ENCODE peak calls at places on chromosomes 13 and 19, in six cellular contexts. B is brain pericyte, H is M059J, Q is brain microvascular endothelial cell, W is right lobe of liver, F is NCI-H226. J is an unnamed sample.

GRCh38 chr13:33375421-33375820 is 89.9 kb upstream of the STARD13 start:
- DNase-seq in B (no peak), H (no peak), Q (no peak), W (no peak), F (no peak), J (no peak)

GRCh38 chr19:17294051-17294891 is 9.0 kb downstream of the ABHD8 start:
- DNase-seq in B (no peak), H (no peak), Q (no peak), W (no peak), F (no peak), J (no peak)

GRCh38 chr13:20188649-20189553 is 3.8 kb downstream of the GJB2 start:
- DNase-seq in B (no peak), H (no peak), Q (no peak), W (no peak), F (no peak), J (no peak)

GRCh38 chr19:47280183-47280797 is 5.6 kb downstream of the INAFM1 start:
- DNase-seq in B (no peak), H (peak), Q (no peak), W (no peak), F (no peak), J (peak)

GRCh38 chr19:7673995-7674667 is 2.8 kb upstream of the MCEMP1 start:
- DNase-seq in B (no peak), H (peak), Q (peak), W (peak), F (peak), J (peak)

GRCh38 chr13:111460548-111461444 is 140.4 kb downstream of the TEX29 start:
- DNase-seq in B (no peak), H (peak), Q (peak), W (no peak), F (peak), J (peak)

GRCh38 chr19:39142655-39143054 is 17.1 kb downstream of the PAK4 start:
- DNase-seq in B (no peak), H (no peak), Q (no peak), W (no peak), F (no peak), J (no peak)

GRCh38 chr19:54469496-54469934 is 3.6 kb downstream of the CDC42EP5 start:
- DNase-seq in B (no peak), H (no peak), Q (no peak), W (no peak), F (no peak), J (no peak)

GRCh38 chr13:78960881-78961280 is 301.9 kb upstream of the OBI1 start:
- DNase-seq in B (no peak), H (no peak), Q (no peak), W (no peak), F (no peak), J (no peak)

GRCh38 chr13:90766503-90766902 is 581.0 kb upstream of the MIR17HG start:
- DNase-seq in B (no peak), H (no peak), Q (no peak), W (no peak), F (no peak), J (no peak)

GRCh38 chr19:31583148-31583547 is 233.9 kb upstream of the TSHZ3 start:
- DNase-seq in B (no peak), H (no peak), Q (no peak), W (no peak), F (no peak), J (no peak)

GRCh38 chr13:104843328-104843727 is 1692.1 kb downstream of the EFNB2 start:
- DNase-seq in B (no peak), H (no peak), Q (no peak), W (no peak), F (no peak), J (no peak)

GRCh38 chr19:13463296-13463695 is 43.0 kb downstream of the CACNA1A start:
- DNase-seq in B (no peak), H (peak), Q (no peak), W (no peak), F (peak), J (peak)

GRCh38 chr13:39672378-39673132 is 17.1 kb downstream of the COG6 start:
- DNase-seq in B (no peak), H (no peak), Q (no peak), W (no peak), F (no peak), J (no peak)

GRCh38 chr19:42176649-42176989 is 40.9 kb downstream of the DEDD2 start:
- DNase-seq in B (no peak), H (no peak), Q (no peak), W (no peak), F (no peak), J (no peak)

GRCh38 chr19:2896694-2897093 is 4.0 kb upstream of the ZNF57 start:
- DNase-seq in B (no peak), H (no peak), Q (no peak), W (no peak), F (no peak), J (no peak)

GRCh38 chr13:99086869-99087129 is 108.9 kb upstream of the DOCK9 start:
- DNase-seq in B (no peak), H (no peak), Q (no peak), W (no peak), F (peak), J (no peak)

GRCh38 chr13:44231786-44232516 is 141.7 kb upstream of the SERP2 start:
- DNase-seq in B (no peak), H (peak), Q (peak), W (peak), F (peak), J (peak)

GRCh38 chr19:38733241-38733492 is 11.1 kb downstream of the CAPN12 start:
- DNase-seq in B (no peak), H (no peak), Q (no peak), W (no peak), F (no peak), J (no peak)

GRCh38 chr19:5113101-5113557 is 144.2 kb downstream of the KDM4B start:
- DNase-seq in B (peak), H (peak), Q (peak), W (no peak), F (no peak), J (no peak)

GRCh38 chr19:19410553-19411550 is 5.4 kb downstream of the GATAD2A start:
- DNase-seq in B (no peak), H (no peak), Q (no peak), W (no peak), F (no peak), J (no peak)

GRCh38 chr13:114020750-114021463 is 47.0 kb upstream of the C13orf46 start:
- DNase-seq in B (no peak), H (no peak), Q (no peak), W (no peak), F (no peak), J (no peak)

GRCh38 chr13:51009597-51009996 is 100.0 kb downstream of the RNASEH2B start:
- DNase-seq in B (no peak), H (no peak), Q (no peak), W (no peak), F (no peak), J (no peak)

GRCh38 chr13:93496985-93497673 is 270.5 kb downstream of the GPC6 start:
- DNase-seq in B (no peak), H (no peak), Q (no peak), W (no peak), F (no peak), J (no peak)

GRCh38 chr13:113083402-113084061 is 22.1 kb upstream of the F7 start:
- DNase-seq in B (no peak), H (peak), Q (no peak), W (no peak), F (peak), J (peak)

GRCh38 chr13:45659536-45659935 is 42.6 kb upstream of the CBY2 start:
- DNase-seq in B (no peak), H (no peak), Q (no peak), W (no peak), F (no peak), J (no peak)

GRCh38 chr19:5074418-5074817 is 105.5 kb downstream of the KDM4B start:
- DNase-seq in B (no peak), H (no peak), Q (no peak), W (no peak), F (no peak), J (no peak)

GRCh38 chr13:102877285-102877684 is 31.5 kb downstream of the ERCC5 start:
- DNase-seq in B (no peak), H (no peak), Q (peak), W (no peak), F (peak), J (no peak)

GRCh38 chr13:97353927-97354326 is 80.0 kb upstream of the RAP2A start:
- DNase-seq in B (no peak), H (peak), Q (peak), W (no peak), F (peak), J (no peak)

GRCh38 chr13:51892657-51893056 is 30.9 kb downstream of the CCDC70 start:
- DNase-seq in B (no peak), H (no peak), Q (no peak), W (no peak), F (no peak), J (no peak)

GRCh38 chr19:35777411-35777841 is 2.1 kb downstream of the ARHGAP33 start:
- DNase-seq in B (no peak), H (no peak), Q (no peak), W (no peak), F (no peak), J (no peak)

GRCh38 chr13:35534343-35534742 is 57.9 kb upstream of the MAB21L1 start:
- DNase-seq in B (no peak), H (no peak), Q (no peak), W (no peak), F (no peak), J (no peak)

GRCh38 chr13:103973740-103974139 is 907.5 kb upstream of the SLC10A2 start:
- DNase-seq in B (no peak), H (no peak), Q (no peak), W (no peak), F (no peak), J (no peak)